ENCODE peak calls at places on chromosomes 5 and 9, in eight cellular contexts. O is GM12865; D is renal cortical epithelial cell; K is stimulated activated CD4-positive, alpha-beta T cell treated with anti-CD3 and anti-CD28 coated beads, Interleukin-1b, Interleukin-23, amount 100 ng/mL, for 24 hours; T is stimulated activated naive CD8-positive, alpha-beta T cell treated with anti-CD3 and anti-CD28 coated beads, Interleukin-15, amount 100 ng/mL, for 72 hours; P is GM18507; V is omental fat pad; Q is endothelial cell. G is an unnamed sample.

GRCh38 chr5:103262422-103262871 is 3.9 kb downstream of the MACIR start:
- DNase-seq in P (no peak), K (no peak), T (no peak), O (no peak), V (no peak), D (peak), Q (no peak), G (no peak)

GRCh38 chr5:77649776-77650175 is 11.3 kb upstream of the OTP start:
- DNase-seq in O (no peak), V (no peak), P (no peak), T (no peak), D (no peak), Q (no peak), K (no peak), G (no peak)

GRCh38 chr5:109927639-109928038 is 237.9 kb downstream of the MAN2A1 start:
- DNase-seq in D (no peak), P (no peak), Q (no peak), O (no peak), T (no peak), V (no peak), K (no peak), G (no peak)

GRCh38 chr9:75482566-75482965 is 394.3 kb downstream of the OSTF1 start:
- DNase-seq in T (no peak), P (no peak), Q (no peak), O (peak), K (no peak), V (no peak), D (no peak), G (no peak)

GRCh38 chr5:157130933-157131332 is 11.7 kb downstream of the MED7 start:
- DNase-seq in K (no peak), T (no peak), O (peak), Q (no peak), V (no peak), P (no peak), D (peak), G (no peak)

GRCh38 chr5:149126898-149127297 is 14.4 kb upstream of the ABLIM3 start:
- DNase-seq in V (no peak), P (no peak), K (no peak), T (no peak), O (no peak), Q (no peak), D (no peak), G (no peak)

GRCh38 chr9:129170229-129170628 is 7.8 kb downstream of the IER5L start:
- DNase-seq in Q (no peak), T (no peak), P (no peak), K (no peak), D (no peak), O (peak), V (no peak), G (no peak)

GRCh38 chr5:143652104-143652700 is 159.8 kb upstream of the HMHB1 start:
- DNase-seq in O (peak), D (peak), Q (no peak), T (no peak), P (no peak), V (no peak), K (no peak), G (no peak)

GRCh38 chr9:75892168-75892901 is 1.9 kb downstream of the PCSK5 start:
- DNase-seq in Q (peak), T (peak), K (no peak), D (no peak), O (no peak), V (no peak), P (no peak), G (peak)

GRCh38 chr9:136786451-136786850 is 4.7 kb upstream of the TMEM141 start:
- DNase-seq in Q (no peak), D (no peak), O (no peak), V (no peak), P (no peak), K (no peak), T (no peak), G (no peak)

GRCh38 chr5:6449465-6450158 is 953 bp downstream of the UBE2QL1 start:
- DNase-seq in O (no peak), T (no peak), D (no peak), V (no peak), K (no peak), P (no peak), Q (no peak), G (no peak)

GRCh38 chr9:117462926-117463325 is 48.1 kb upstream of the ASTN2 start:
- DNase-seq in P (no peak), D (no peak), K (no peak), O (no peak), V (no peak), T (no peak), Q (no peak), G (no peak)

GRCh38 chr5:93503598-93504067 is 77.4 kb downstream of the NR2F1-AS1 start:
- DNase-seq in V (no peak), D (peak), Q (no peak), T (no peak), K (no peak), O (no peak), P (no peak), G (no peak)

GRCh38 chr5:44299394-44299793 is 89.8 kb downstream of the FGF10 start:
- DNase-seq in Q (no peak), K (no peak), D (no peak), T (no peak), V (no peak), O (no peak), P (no peak), G (no peak)

GRCh38 chr5:139837711-139838380 is 42.2 kb downstream of the PSD2 start:
- DNase-seq in K (no peak), V (no peak), Q (no peak), D (no peak), P (no peak), O (no peak), T (no peak), G (no peak)

GRCh38 chr9:108672475-108673065 is 183.2 kb downstream of the ACTL7B start:
- DNase-seq in V (no peak), K (no peak), P (no peak), T (no peak), O (no peak), D (no peak), Q (no peak), G (no peak)

GRCh38 chr5:154111214-154111613 is 72.4 kb downstream of the MFAP3 start:
- DNase-seq in V (no peak), T (no peak), K (no peak), D (no peak), O (no peak), P (no peak), Q (no peak), G (no peak)

GRCh38 chr5:177494356-177495195 is 2.8 kb downstream of the PDLIM7 start:
- DNase-seq in K (no peak), D (peak), P (no peak), T (no peak), O (peak), Q (no peak), V (peak), G (no peak)

GRCh38 chr9:136372561-136373299 is 739 bp downstream of the CARD9 start:
- DNase-seq in V (no peak), D (peak), P (no peak), T (no peak), Q (no peak), O (no peak), K (no peak), G (no peak)

GRCh38 chr5:61766141-61766540 is 434.1 kb downstream of the ZSWIM6 start:
- DNase-seq in P (no peak), T (no peak), D (no peak), V (no peak), K (no peak), Q (no peak), O (no peak), G (no peak)

GRCh38 chr5:20678814-20679298 is 690.9 kb upstream of the CDH18 start:
- DNase-seq in P (no peak), D (peak), T (no peak), Q (no peak), K (no peak), O (no peak), V (no peak), G (no peak)

GRCh38 chr9:108104991-108105390 is 615.4 kb upstream of the KLF4 start:
- DNase-seq in T (no peak), O (no peak), V (no peak), Q (no peak), D (no peak), P (no peak), K (no peak), G (no peak)

GRCh38 chr9:81266674-81267073 is 422.7 kb downstream of the TLE1 start:
- DNase-seq in P (no peak), D (peak), O (no peak), T (no peak), Q (no peak), V (no peak), K (no peak), G (no peak)

GRCh38 chr9:120385606-120386389 is 194.2 kb downstream of the CDK5RAP2 start:
- DNase-seq in K (no peak), P (no peak), O (no peak), V (no peak), Q (no peak), D (no peak), T (no peak), G (no peak)

GRCh38 chr5:12691330-12691729 is 787.1 kb upstream of the CTNND2 start:
- DNase-seq in D (peak), K (no peak), V (no peak), O (no peak), P (no peak), T (no peak), Q (peak), G (no peak)

GRCh38 chr5:162209005-162209605 is 141.5 kb downstream of the GABRG2 start:
- DNase-seq in V (no peak), T (no peak), O (peak), D (peak), K (no peak), Q (peak), P (no peak), G (no peak)

GRCh38 chr5:78286288-78286687 is 8.2 kb downstream of the AP3B1 start:
- DNase-seq in D (no peak), O (peak), V (no peak), T (no peak), Q (no peak), K (no peak), P (no peak), G (no peak)

GRCh38 chr9:136616948-136617695 is 45.6 kb upstream of the EGFL7 start:
- DNase-seq in Q (no peak), V (no peak), D (no peak), T (no peak), O (no peak), P (no peak), K (no peak), G (no peak)

G was measured in suprapubic skin.